ENCODE peak calls at places on chromosomes 13 and 19, in eight cellular contexts. Q is BE2C; Y is activated gamma-delta T cell treated with Interleukin-2 at 50 U/mL for 16 hours; Z is occipital lobe; O is cerebellar nuclear complex; K is GM04503; A is GM12892; S is stimulated activated CD8-positive, alpha-beta memory T cell treated with anti-CD3 and anti-CD28 coated beads, Interleukin-7, amount 100 ng/mL, for 4 hours. J is an unnamed sample.

GRCh38 chr13:30431269-30431950 is 9.1 kb downstream of the UBE2L5 start:
- DNase-seq in Q (no peak), Y (no peak), Z (no peak), O (no peak), K (no peak), A (no peak), S (no peak), J (no peak)

GRCh38 chr19:19488041-19488874 is 27.1 kb downstream of the TSSK6 start:
- DNase-seq in Q (peak), Y (no peak), Z (no peak), O (no peak), K (no peak), A (no peak), S (no peak), J (no peak)

GRCh38 chr19:57927587-57927986 is 7.6 kb downstream of the ZNF418 start:
- DNase-seq in Q (no peak), Y (no peak), Z (no peak), O (no peak), K (no peak), A (no peak), S (no peak), J (no peak)

GRCh38 chr13:113989585-113990300 is 15.9 kb upstream of the C13orf46 start:
- DNase-seq in Q (no peak), Y (no peak), Z (no peak), O (no peak), K (no peak), A (no peak), S (no peak), J (no peak)

GRCh38 chr19:5115771-5116202 is 146.9 kb downstream of the KDM4B start:
- DNase-seq in Q (no peak), Y (no peak), Z (no peak), O (no peak), K (peak), A (no peak), S (no peak), J (no peak)

GRCh38 chr19:10618846-10619245 is 6.5 kb upstream of the SLC44A2 start:
- DNase-seq in Q (no peak), Y (no peak), Z (no peak), O (no peak), K (no peak), A (no peak), S (no peak), J (no peak)

GRCh38 chr19:11197291-11198174 is at the start of gene KANK2:
- DNase-seq in Q (peak), Y (peak), Z (peak), O (no peak), K (no peak), A (peak), S (peak), J (no peak)

GRCh38 chr19:12789098-12789903 is 2.0 kb upstream of the JUNB start:
- DNase-seq in Q (peak), Y (peak), Z (no peak), O (no peak), K (no peak), A (no peak), S (no peak), J (no peak)

GRCh38 chr19:8458380-8458779 is 13.6 kb downstream of the HNRNPM start:
- DNase-seq in Q (no peak), Y (no peak), Z (no peak), O (no peak), K (no peak), A (no peak), S (no peak), J (no peak)

GRCh38 chr13:50365683-50366391 is 350.6 kb downstream of the KCNRG start:
- DNase-seq in Q (no peak), Y (peak), Z (no peak), O (no peak), K (no peak), A (no peak), S (peak), J (peak)

GRCh38 chr13:95296326-95296939 is 4.8 kb downstream of the ABCC4 start:
- DNase-seq in Q (peak), Y (peak), Z (no peak), O (no peak), K (no peak), A (no peak), S (no peak), J (peak)

GRCh38 chr13:34076319-34076718 is 258.4 kb downstream of the RFC3 start:
- DNase-seq in Q (no peak), Y (no peak), Z (no peak), O (no peak), K (no peak), A (no peak), S (no peak), J (no peak)

GRCh38 chr19:52722062-52723005 is 12.5 kb downstream of the ZNF611 start:
- DNase-seq in Q (no peak), Y (no peak), Z (no peak), O (no peak), K (peak), A (no peak), S (no peak), J (no peak)

GRCh38 chr19:43678512-43678911 is 8.5 kb upstream of the PLAUR start:
- DNase-seq in Q (no peak), Y (no peak), Z (no peak), O (no peak), K (no peak), A (no peak), S (no peak), J (no peak)

GRCh38 chr13:101751488-101751887 is 299.0 kb downstream of the ITGBL1 start:
- DNase-seq in Q (peak), Y (no peak), Z (no peak), O (no peak), K (no peak), A (no peak), S (no peak), J (no peak)

GRCh38 chr19:41990028-41990427 is 4.0 kb downstream of the ATP1A3 start:
- DNase-seq in Q (no peak), Y (no peak), Z (no peak), O (no peak), K (no peak), A (no peak), S (no peak), J (no peak)

GRCh38 chr19:17553256-17553655 is 2.2 kb upstream of the COLGALT1 start:
- DNase-seq in Q (peak), Y (no peak), Z (peak), O (no peak), K (peak), A (no peak), S (no peak), J (no peak)

GRCh38 chr13:51955281-51955771 is 55.9 kb downstream of the ATP7B start:
- DNase-seq in Q (no peak), Y (no peak), Z (no peak), O (peak), K (no peak), A (no peak), S (no peak), J (no peak)

GRCh38 chr19:35955881-35956634 is 19.9 kb downstream of the LRFN3 start:
- DNase-seq in Q (no peak), Y (no peak), Z (no peak), O (no peak), K (no peak), A (no peak), S (no peak), J (no peak)

GRCh38 chr19:33785795-33786194 is 10.9 kb upstream of the KCTD15 start:
- DNase-seq in Q (no peak), Y (no peak), Z (no peak), O (no peak), K (no peak), A (no peak), S (no peak), J (no peak)

GRCh38 chr19:35060160-35060855 is 18.8 kb downstream of the HPN start:
- DNase-seq in Q (no peak), Y (no peak), Z (no peak), O (no peak), K (no peak), A (no peak), S (no peak), J (no peak)

GRCh38 chr13:100521912-100522490 is 66.6 kb downstream of the GGACT start:
- DNase-seq in Q (no peak), Y (no peak), Z (no peak), O (peak), K (no peak), A (no peak), S (no peak), J (no peak)

GRCh38 chr13:95643471-95643813 is 1.1 kb downstream of the DZIP1 start:
- DNase-seq in Q (peak), Y (no peak), Z (peak), O (no peak), K (no peak), A (no peak), S (no peak), J (no peak)

GRCh38 chr13:26923824-26924605 is 163.4 kb upstream of the GPR12 start:
- DNase-seq in Q (no peak), Y (no peak), Z (no peak), O (no peak), K (peak), A (no peak), S (no peak), J (no peak)

GRCh38 chr19:13014921-13015280 is 19.6 kb downstream of the NFIX start:
- DNase-seq in Q (no peak), Y (no peak), Z (no peak), O (no peak), K (no peak), A (no peak), S (no peak), J (no peak)

GRCh38 chr13:73849292-73849691 is 284.9 kb downstream of the KLF12 start:
- DNase-seq in Q (peak), Y (no peak), Z (no peak), O (no peak), K (no peak), A (no peak), S (no peak), J (no peak)

GRCh38 chr13:31663880-31664585 is 75.3 kb upstream of the RXFP2 start:
- DNase-seq in Q (no peak), Y (no peak), Z (no peak), O (no peak), K (no peak), A (no peak), S (no peak), J (no peak)

GRCh38 chr13:31119526-31119925 is 42.2 kb downstream of the HSPH1 start:
- DNase-seq in Q (no peak), Y (no peak), Z (no peak), O (no peak), K (no peak), A (no peak), S (no peak), J (no peak)

GRCh38 chr13:97263160-97263559 is 41.0 kb downstream of the MBNL2 start:
- DNase-seq in Q (no peak), Y (no peak), Z (no peak), O (no peak), K (no peak), A (no peak), S (no peak), J (no peak)

GRCh38 chr13:32139251-32139650 is 107.7 kb downstream of the FRY start:
- DNase-seq in Q (no peak), Y (no peak), Z (no peak), O (no peak), K (no peak), A (no peak), S (no peak), J (no peak)

GRCh38 chr19:49222528-49222927 is 64.9 kb downstream of the TRPM4 start:
- DNase-seq in Q (no peak), Y (no peak), Z (no peak), O (no peak), K (no peak), A (no peak), S (no peak), J (no peak)